ENCODE peak calls at places on chromosomes 1 and 21, in five cellular contexts. W, M, Q, L and G are unnamed samples.

GRCh38 chr1:94044290-94044790 is 76.6 kb downstream of the ABCA4 start:
- DNase-seq in W (no peak), M (no peak), Q (no peak), L (no peak), G (peak; percentile 66)

GRCh38 chr1:240031414-240031813 is 60.3 kb upstream of the FMN2 start:
- DNase-seq in W (no peak), M (no peak), Q (no peak), L (no peak), G (no peak)

GRCh38 chr1:1024421-1025415 is 4.8 kb downstream of the AGRN start:
- DNase-seq in W (no peak), M (no peak), Q (no peak), L (no peak), G (peak; percentile 56)

GRCh38 chr1:967466-968343 is 1.4 kb downstream of the PLEKHN1 start:
- DNase-seq in W (no peak), M (no peak), Q (no peak), L (no peak), G (no peak)

GRCh38 chr1:45929257-45929687 is 125.9 kb downstream of the MAST2 start:
- DNase-seq in W (peak; percentile 12), M (no peak), Q (no peak), L (no peak), G (peak; percentile 26)

GRCh38 chr1:220511785-220512184 is 16.2 kb upstream of the MARK1 start:
- DNase-seq in W (peak; percentile 34), M (no peak), Q (no peak), L (no peak), G (peak; percentile 13)

GRCh38 chr1:23050201-23050600 is 30.9 kb downstream of the KDM1A start:
- DNase-seq in W (no peak), M (no peak), Q (no peak), L (no peak), G (no peak)

GRCh38 chr1:234605983-234606730 is 3.8 kb downstream of the IRF2BP2 start:
- DNase-seq in W (no peak), M (no peak), Q (no peak), L (no peak), G (peak; percentile 74)

GRCh38 chr1:201648911-201649775 is 110.2 kb downstream of the NAV1 start:
- DNase-seq in W (no peak), M (no peak), Q (peak; percentile 64), L (peak; percentile 87), G (no peak)

GRCh38 chr1:116493484-116494350 is 77.1 kb downstream of the CD58 start:
- DNase-seq in W (no peak), M (no peak), Q (no peak), L (no peak), G (no peak)

GRCh38 chr1:100354971-100355394 is 2.7 kb downstream of the CDC14A start:
- DNase-seq in W (peak; percentile 63), M (no peak), Q (no peak), L (no peak), G (peak; percentile 66)

GRCh38 chr1:100352267-100353072 is at the start of gene CDC14A:
- DNase-seq in W (peak; percentile 94), M (peak; percentile 67), Q (peak; percentile 92), L (peak; percentile 95), G (peak; percentile 84)

GRCh38 chr1:100353988-100354387 is 1.7 kb downstream of the CDC14A start:
- DNase-seq in W (peak; percentile 27), M (no peak), Q (no peak), L (peak; percentile 16), G (peak; percentile 82)

GRCh38 chr1:100351095-100351884 is 1.0 kb upstream of the CDC14A start:
- DNase-seq in W (peak; percentile 83), M (peak; percentile 82), Q (peak; percentile 74), L (peak; percentile 82), G (peak; percentile 93)

GRCh38 chr1:100353073-100353801 is 931 bp downstream of the CDC14A start:
- DNase-seq in W (peak; percentile 46), M (peak; percentile 25), Q (peak; percentile 43), L (peak; percentile 54), G (peak; percentile 23)
- TF ChIP-seq FOXM1 in W (no peak), M (no peak), Q (no peak), L (no peak), G (no peak)

GRCh38 chr1:71668059-71668458 is 587.2 kb upstream of the ZRANB2 start:
- DNase-seq in W (no peak), M (no peak), Q (no peak), L (no peak), G (no peak)
- TF ChIP-seq FOXM1 in W (no peak), M (no peak), Q (no peak), L (no peak), G (no peak)

DNA sequence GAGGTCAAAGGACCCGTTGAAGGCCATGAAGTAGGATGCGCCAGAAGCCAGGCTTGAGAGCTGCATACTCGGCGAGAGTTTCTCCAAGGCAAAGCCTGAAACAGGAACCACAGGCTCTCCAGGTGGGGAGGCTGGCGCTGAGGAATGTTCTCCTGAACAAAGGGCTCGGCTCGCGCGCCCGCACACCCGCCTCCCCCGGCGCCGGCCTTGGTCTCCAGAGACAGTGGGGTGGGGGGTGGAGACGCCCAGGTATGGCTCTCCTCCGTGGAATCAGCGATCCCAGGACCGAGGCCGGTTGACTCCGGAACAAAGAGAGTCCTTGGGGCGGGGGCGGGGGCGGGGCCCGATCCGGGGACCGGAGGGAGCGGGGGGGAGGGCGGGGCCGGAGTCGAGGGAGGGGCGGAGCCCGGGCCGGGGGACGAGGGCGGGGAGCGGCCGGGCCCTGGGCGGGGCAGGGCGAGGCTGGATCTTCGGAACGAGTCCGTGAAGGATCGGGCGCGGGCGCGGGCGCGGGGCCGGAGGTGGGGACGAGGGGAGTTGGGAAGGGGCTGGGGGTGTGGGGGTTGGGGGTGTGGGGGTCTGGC is 85.0 kb downstream of the NKAIN1 start:
- DNase-seq in W (peak; percentile 99), M (no peak), Q (peak; percentile 99), L (peak; percentile 99), G (peak; percentile 87)
- TF ChIP-seq FOXM1 in W (no peak), M (no peak), Q (no peak), L (no peak), G (no peak)

GRCh38 chr1:205913451-205914204 is 29.6 kb downstream of the SLC26A9 start:
- DNase-seq in W (no peak), M (no peak), Q (no peak), L (peak; percentile 5), G (no peak)
- TF ChIP-seq FOXM1 in W (no peak), M (no peak), Q (no peak), L (no peak), G (no peak)

GRCh38 chr1:2148691-2149090 is 45.9 kb downstream of the FAAP20 start:
- DNase-seq in W (no peak), M (no peak), Q (no peak), L (no peak), G (no peak)
- TF ChIP-seq FOXM1 in W (no peak), M (no peak), Q (no peak), L (no peak), G (no peak)

DNA sequence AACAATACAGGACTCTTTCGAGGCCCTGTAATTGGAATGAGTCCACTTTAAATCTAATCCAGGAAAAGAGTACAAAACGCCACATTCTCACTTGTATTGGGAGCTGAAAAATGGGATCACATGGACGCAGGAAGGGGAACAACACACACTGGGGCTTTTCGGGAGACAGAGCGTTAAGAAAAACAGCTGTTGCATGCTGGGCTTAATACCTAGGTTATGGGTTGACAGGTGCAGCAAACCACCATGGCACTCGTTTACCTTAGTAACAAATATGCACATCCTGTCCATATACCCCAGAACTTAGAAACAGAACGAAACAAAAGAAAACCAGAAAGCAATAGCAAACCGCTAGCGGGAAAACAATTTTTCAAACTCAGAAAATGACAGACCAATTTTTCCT is 1532.7 kb upstream of the TPTE start:
- DNase-seq in W (no peak), M (no peak), Q (no peak), L (no peak), G (peak; percentile 93)
- TF ChIP-seq FOXM1 in W (no peak), M (no peak), Q (no peak), L (no peak), G (no peak)

GRCh38 chr1:117695796-117696505 is 90.1 kb downstream of the TENT5C start:
- DNase-seq in W (no peak), M (no peak), Q (no peak), L (no peak), G (no peak)
- TF ChIP-seq FOXM1 in W (no peak), M (no peak), Q (no peak), L (no peak), G (no peak)

DNA sequence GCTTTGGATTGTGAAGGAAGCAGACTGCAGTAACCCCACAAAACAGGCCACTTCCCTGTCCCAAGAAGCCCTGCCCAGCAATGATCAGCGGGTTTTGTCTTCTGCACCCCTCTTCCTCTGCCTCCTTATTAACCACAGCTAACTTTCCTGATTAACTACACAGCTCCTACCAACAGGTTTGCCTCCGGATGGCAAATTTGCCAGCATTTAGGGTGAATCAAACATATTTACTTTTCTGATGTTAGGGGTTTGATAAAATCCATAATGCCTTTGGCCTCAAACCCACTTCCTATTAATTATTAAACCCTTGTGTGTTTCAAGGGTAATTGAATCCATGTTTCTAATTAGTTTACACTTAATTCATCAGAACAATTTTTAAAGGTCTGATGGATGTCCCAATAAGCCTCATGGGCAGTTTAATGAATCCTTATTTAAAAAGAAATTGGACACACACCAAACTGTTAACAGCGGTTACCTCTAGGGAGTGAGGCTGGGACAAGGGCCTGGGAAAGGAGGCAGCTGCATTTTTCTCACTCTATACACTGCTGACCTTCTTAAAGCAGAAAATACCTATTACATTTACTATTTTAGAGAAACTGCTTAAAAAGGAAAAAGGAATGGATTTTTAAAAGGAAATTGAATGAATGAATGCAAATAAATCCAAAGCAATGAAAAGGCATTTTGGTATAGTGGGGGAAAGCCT is 91.9 kb downstream of the CSMD2 start:
- DNase-seq in W (no peak), M (no peak), Q (no peak), L (peak; percentile 38), G (no peak)
- TF ChIP-seq FOXM1 in W (no peak), M (no peak), Q (no peak), L (no peak), G (no peak)